ENCODE peak calls at places on chromosomes 13 and 19, in seven cellular contexts. One of them, this sample, is unnamed.

GRCh38 chr13:39452412-39452811 is 150.6 kb downstream of the LHFPL6 start:
- DNase-seq in suprapubic skin: no peak
- DNase-seq in stomach: no peak
- DNase-seq in tibial nerve: no peak
- DNase-seq in A549: no peak
- DNase-seq in H1: no peak
- DNase-seq in sigmoid colon: no peak
- DNase-seq in this sample: no peak

GRCh38 chr19:35716735-35716984 is 1.1 kb upstream of the KMT2B start:
- DNase-seq in suprapubic skin: no peak
- DNase-seq in stomach: no peak
- DNase-seq in tibial nerve: no peak
- DNase-seq in A549: no peak
- DNase-seq in H1: no peak
- DNase-seq in sigmoid colon: peak
- DNase-seq in this sample: no peak

GRCh38 chr19:13096968-13097330 is 5.7 kb downstream of the LYL1 start:
- DNase-seq in suprapubic skin: no peak
- DNase-seq in stomach: no peak
- DNase-seq in tibial nerve: no peak
- DNase-seq in A549: no peak
- DNase-seq in H1: no peak
- DNase-seq in sigmoid colon: no peak
- DNase-seq in this sample: no peak

GRCh38 chr13:99749627-99750026 is 221.9 kb downstream of the ZIC5 start:
- DNase-seq in suprapubic skin: no peak
- DNase-seq in stomach: no peak
- DNase-seq in tibial nerve: no peak
- DNase-seq in A549: no peak
- DNase-seq in H1: no peak
- DNase-seq in sigmoid colon: no peak
- DNase-seq in this sample: no peak

GRCh38 chr13:45496942-45497341 is 32.2 kb downstream of the COG3 start:
- DNase-seq in suprapubic skin: no peak
- DNase-seq in stomach: no peak
- DNase-seq in tibial nerve: no peak
- DNase-seq in A549: no peak
- DNase-seq in H1: no peak
- DNase-seq in sigmoid colon: no peak
- DNase-seq in this sample: no peak

GRCh38 chr19:53503126-53503525 is 34.8 kb upstream of the ZNF331 start:
- DNase-seq in suprapubic skin: no peak
- DNase-seq in stomach: no peak
- DNase-seq in tibial nerve: no peak
- DNase-seq in A549: no peak
- DNase-seq in H1: no peak
- DNase-seq in sigmoid colon: no peak
- DNase-seq in this sample: no peak

GRCh38 chr13:50613356-50613831 is 230.1 kb downstream of the DLEU7 start:
- DNase-seq in suprapubic skin: no peak
- DNase-seq in stomach: no peak
- DNase-seq in tibial nerve: no peak
- DNase-seq in A549: no peak
- DNase-seq in H1: no peak
- DNase-seq in sigmoid colon: no peak
- DNase-seq in this sample: no peak

GRCh38 chr13:112747256-112747655 is 57.4 kb downstream of the ATP11A start:
- DNase-seq in suprapubic skin: no peak
- DNase-seq in stomach: no peak
- DNase-seq in tibial nerve: no peak
- DNase-seq in A549: no peak
- DNase-seq in H1: no peak
- DNase-seq in sigmoid colon: peak
- DNase-seq in this sample: no peak

GRCh38 chr19:33675501-33676124 is 53.9 kb downstream of the CHST8 start:
- DNase-seq in suprapubic skin: peak
- DNase-seq in stomach: peak
- DNase-seq in tibial nerve: no peak
- DNase-seq in A549: no peak
- DNase-seq in H1: no peak
- DNase-seq in sigmoid colon: peak
- DNase-seq in this sample: no peak

GRCh38 chr19:41998246-41999020 is 4.4 kb upstream of the ATP1A3 start:
- DNase-seq in suprapubic skin: no peak
- DNase-seq in stomach: peak
- DNase-seq in tibial nerve: no peak
- DNase-seq in A549: peak
- DNase-seq in H1: peak
- DNase-seq in sigmoid colon: no peak
- DNase-seq in this sample: no peak

GRCh38 chr13:99307247-99307646 is at the start of gene GPR183:
- DNase-seq in suprapubic skin: no peak
- DNase-seq in stomach: no peak
- DNase-seq in tibial nerve: no peak
- DNase-seq in A549: no peak
- DNase-seq in H1: no peak
- DNase-seq in sigmoid colon: no peak
- DNase-seq in this sample: no peak

GRCh38 chr13:81326913-81327312 is 986.0 kb upstream of the SPRY2 start:
- DNase-seq in suprapubic skin: no peak
- DNase-seq in stomach: no peak
- DNase-seq in tibial nerve: no peak
- DNase-seq in A549: no peak
- DNase-seq in H1: no peak
- DNase-seq in sigmoid colon: no peak
- DNase-seq in this sample: no peak

GRCh38 chr19:7953060-7953459 is 9.6 kb upstream of the TIMM44 start:
- DNase-seq in suprapubic skin: no peak
- DNase-seq in stomach: no peak
- DNase-seq in tibial nerve: no peak
- DNase-seq in A549: no peak
- DNase-seq in H1: no peak
- DNase-seq in sigmoid colon: no peak
- DNase-seq in this sample: no peak

GRCh38 chr19:7751157-7751783 is 3.9 kb upstream of the CD209 start:
- DNase-seq in suprapubic skin: no peak
- DNase-seq in stomach: no peak
- DNase-seq in tibial nerve: no peak
- DNase-seq in A549: no peak
- DNase-seq in H1: no peak
- DNase-seq in sigmoid colon: no peak
- DNase-seq in this sample: no peak

GRCh38 chr19:30228726-30229523 is 143.3 kb upstream of the ZNF536 start:
- DNase-seq in suprapubic skin: no peak
- DNase-seq in stomach: no peak
- DNase-seq in tibial nerve: no peak
- DNase-seq in A549: peak
- DNase-seq in H1: peak
- DNase-seq in sigmoid colon: peak
- DNase-seq in this sample: no peak

GRCh38 chr19:2428027-2428690 is 773 bp upstream of the TIMM13 start:
- DNase-seq in suprapubic skin: no peak
- DNase-seq in stomach: peak
- DNase-seq in tibial nerve: no peak
- DNase-seq in A549: no peak
- DNase-seq in H1: peak
- DNase-seq in sigmoid colon: peak
- DNase-seq in this sample: no peak

GRCh38 chr13:21427741-21428140 is 31.4 kb downstream of the ZDHHC20 start:
- DNase-seq in suprapubic skin: no peak
- DNase-seq in stomach: no peak
- DNase-seq in tibial nerve: no peak
- DNase-seq in A549: no peak
- DNase-seq in H1: no peak
- DNase-seq in sigmoid colon: no peak
- DNase-seq in this sample: no peak

GRCh38 chr13:27189192-27189591 is 17.6 kb upstream of the USP12 start:
- DNase-seq in suprapubic skin: no peak
- DNase-seq in stomach: no peak
- DNase-seq in tibial nerve: no peak
- DNase-seq in A549: no peak
- DNase-seq in H1: no peak
- DNase-seq in sigmoid colon: no peak
- DNase-seq in this sample: no peak

GRCh38 chr13:106678646-106679045 is 110.7 kb upstream of the ARGLU1 start:
- DNase-seq in suprapubic skin: no peak
- DNase-seq in stomach: no peak
- DNase-seq in tibial nerve: no peak
- DNase-seq in A549: no peak
- DNase-seq in H1: no peak
- DNase-seq in sigmoid colon: no peak
- DNase-seq in this sample: no peak

GRCh38 chr19:12782424-12783225 is 7.3 kb upstream of the HOOK2 start:
- DNase-seq in suprapubic skin: peak
- DNase-seq in stomach: peak
- DNase-seq in tibial nerve: peak
- DNase-seq in A549: peak
- DNase-seq in H1: peak
- DNase-seq in sigmoid colon: peak
- DNase-seq in this sample: no peak

DNA sequence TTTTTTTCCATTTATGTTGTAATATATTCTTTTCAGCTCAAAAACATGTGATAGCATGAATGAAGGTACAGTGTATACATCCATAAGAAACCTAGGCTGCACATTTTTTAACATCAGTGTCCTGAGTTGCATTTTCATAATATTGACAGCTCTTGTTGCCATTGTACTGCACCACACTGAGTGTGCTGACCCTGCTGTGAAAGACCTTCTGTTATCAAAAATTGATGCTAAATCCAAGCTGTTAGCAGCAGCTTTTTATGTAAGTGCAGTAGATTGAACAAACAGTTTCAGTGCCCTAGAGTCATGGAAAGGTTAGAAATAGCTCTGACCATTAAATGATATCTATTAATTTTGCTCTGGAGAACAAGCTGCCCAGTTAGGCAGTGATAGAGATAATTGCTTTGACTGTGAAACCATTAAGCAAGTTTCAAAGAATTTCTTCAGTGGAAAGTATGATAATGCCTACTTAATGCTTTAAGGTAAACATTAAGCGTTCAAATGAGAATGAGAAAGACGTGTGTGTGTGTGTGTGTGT is 1289.2 kb upstream of the PCDH20 start:
- DNase-seq in suprapubic skin: no peak
- DNase-seq in stomach: no peak
- DNase-seq in tibial nerve: no peak
- DNase-seq in A549: no peak
- DNase-seq in H1: no peak
- DNase-seq in sigmoid colon: no peak
- DNase-seq in this sample: no peak
- TF ChIP-seq EP300 in suprapubic skin: no peak
- TF ChIP-seq EP300 in stomach: no peak
- TF ChIP-seq EP300 in tibial nerve: no peak
- TF ChIP-seq EP300 in A549: no peak
- TF ChIP-seq EP300 in H1: no peak
- TF ChIP-seq EP300 in sigmoid colon: no peak
- TF ChIP-seq EP300 in this sample: no peak

GRCh38 chr19:51921949-51922348 is 5.3 kb upstream of the ZNF613 start:
- DNase-seq in suprapubic skin: no peak
- DNase-seq in stomach: no peak
- DNase-seq in tibial nerve: no peak
- DNase-seq in A549: no peak
- DNase-seq in H1: no peak
- DNase-seq in sigmoid colon: no peak
- DNase-seq in this sample: no peak
- TF ChIP-seq EP300 in suprapubic skin: no peak
- TF ChIP-seq EP300 in stomach: no peak
- TF ChIP-seq EP300 in tibial nerve: no peak
- TF ChIP-seq EP300 in A549: no peak
- TF ChIP-seq EP300 in H1: no peak
- TF ChIP-seq EP300 in sigmoid colon: no peak
- TF ChIP-seq EP300 in this sample: no peak

DNA sequence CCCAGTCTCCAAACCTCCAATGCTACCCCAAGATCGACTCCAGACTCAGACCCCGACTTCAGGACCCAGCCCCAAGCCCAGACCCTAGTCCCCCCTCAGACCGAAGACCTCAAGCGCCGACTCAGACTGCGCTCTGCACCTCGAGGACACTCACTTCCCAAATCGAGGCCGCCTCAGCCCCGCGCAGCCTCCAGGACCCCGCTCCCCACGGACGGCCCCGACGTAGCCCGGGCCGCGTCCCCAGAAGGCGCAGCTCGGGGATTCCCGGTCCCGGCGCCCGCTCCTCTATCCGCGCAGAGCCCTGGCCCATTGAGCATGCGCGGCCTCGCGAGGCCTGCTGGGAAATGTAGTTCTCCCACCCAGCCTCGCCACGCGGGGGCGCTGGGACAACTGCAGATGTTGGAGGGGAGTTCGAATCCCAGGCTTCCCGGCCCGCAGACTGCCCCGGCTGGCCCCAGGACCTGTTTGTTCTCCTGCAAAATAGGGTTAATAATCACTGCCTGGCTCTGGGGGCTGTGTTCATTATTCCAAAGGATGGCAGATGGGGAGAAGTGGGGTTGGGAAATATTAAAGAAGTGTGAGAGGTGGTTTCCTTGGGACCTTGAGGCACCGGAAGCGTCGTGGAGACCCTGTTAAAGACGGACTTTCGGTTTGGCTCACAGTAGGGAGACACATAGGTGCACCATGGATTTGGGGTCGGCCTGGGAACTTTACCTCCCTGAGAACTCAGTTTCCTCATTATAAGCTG is at the start of gene APBA3:
- DNase-seq in suprapubic skin: peak
- DNase-seq in stomach: peak
- DNase-seq in tibial nerve: peak
- DNase-seq in A549: peak
- DNase-seq in H1: peak
- DNase-seq in sigmoid colon: peak
- DNase-seq in this sample: peak
- TF ChIP-seq EP300 in suprapubic skin: no peak
- TF ChIP-seq EP300 in stomach: no peak
- TF ChIP-seq EP300 in tibial nerve: no peak
- TF ChIP-seq EP300 in A549: no peak
- TF ChIP-seq EP300 in H1: no peak
- TF ChIP-seq EP300 in sigmoid colon: no peak
- TF ChIP-seq EP300 in this sample: no peak

GRCh38 chr13:110512198-110512740 is 49.3 kb downstream of the RAB20 start:
- DNase-seq in suprapubic skin: no peak
- DNase-seq in stomach: no peak
- DNase-seq in tibial nerve: no peak
- DNase-seq in A549: no peak
- DNase-seq in H1: no peak
- DNase-seq in sigmoid colon: no peak
- DNase-seq in this sample: no peak

GRCh38 chr13:110509478-110509926 is 52.0 kb downstream of the RAB20 start:
- DNase-seq in suprapubic skin: no peak
- DNase-seq in stomach: no peak
- DNase-seq in tibial nerve: no peak
- DNase-seq in A549: no peak
- DNase-seq in H1: no peak
- DNase-seq in sigmoid colon: no peak
- DNase-seq in this sample: no peak

GRCh38 chr13:110507678-110508381 is 53.7 kb downstream of the RAB20 start:
- DNase-seq in suprapubic skin: no peak
- DNase-seq in stomach: peak
- DNase-seq in tibial nerve: no peak
- DNase-seq in A549: no peak
- DNase-seq in H1: no peak
- DNase-seq in sigmoid colon: no peak
- DNase-seq in this sample: no peak

GRCh38 chr13:110509971-110510786 is 51.3 kb downstream of the RAB20 start:
- DNase-seq in suprapubic skin: no peak
- DNase-seq in stomach: no peak
- DNase-seq in tibial nerve: no peak
- DNase-seq in A549: no peak
- DNase-seq in H1: no peak
- DNase-seq in sigmoid colon: no peak
- DNase-seq in this sample: no peak

GRCh38 chr13:110511509-110512181 is 49.9 kb downstream of the RAB20 start:
- DNase-seq in suprapubic skin: no peak
- DNase-seq in stomach: no peak
- DNase-seq in tibial nerve: no peak
- DNase-seq in A549: no peak
- DNase-seq in H1: no peak
- DNase-seq in sigmoid colon: peak
- DNase-seq in this sample: no peak
- TF ChIP-seq EP300 in suprapubic skin: no peak
- TF ChIP-seq EP300 in stomach: no peak
- TF ChIP-seq EP300 in tibial nerve: no peak
- TF ChIP-seq EP300 in A549: no peak
- TF ChIP-seq EP300 in H1: no peak
- TF ChIP-seq EP300 in sigmoid colon: no peak
- TF ChIP-seq EP300 in this sample: no peak

This sample was measured in esophagus muscularis mucosa.